ENCODE peak calls at places on chromosomes 11 and 22, in five cellular contexts. G, Y, S, V and R are unnamed samples.
A peak's percentile ranks its signal among the peaks of the same experiment; 100 is the strongest.

GRCh38 chr11:115085461-115086220 is 407.3 kb downstream of the NXPE2 start:
- DNase-seq in V (no peak), G (no peak), S (no peak), Y (no peak), R (no peak)

GRCh38 chr22:20748082-20748481 is 25.8 kb upstream of the SERPIND1 start:
- DNase-seq in S (no peak), V (no peak), Y (no peak), G (no peak), R (no peak)

GRCh38 chr22:48494968-48495750 is 1332.5 kb downstream of the BRD1 start:
- DNase-seq in G (no peak), Y (no peak), S (no peak), V (no peak), R (no peak)

GRCh38 chr11:16860632-16861031 is 122.2 kb downstream of the C11orf58 start:
- DNase-seq in G (no peak), V (no peak), Y (no peak), S (no peak), R (no peak)

GRCh38 chr22:46058591-46059519 is 81.9 kb upstream of the WNT7B start:
- DNase-seq in Y (no peak), G (no peak), V (no peak), S (no peak), R (no peak)

GRCh38 chr11:73171762-73172161 is 29.6 kb upstream of the FCHSD2 start:
- DNase-seq in V (no peak), S (no peak), G (no peak), Y (no peak), R (no peak)

GRCh38 chr11:47433157-47433556 is 6.9 kb upstream of the PSMC3 start:
- DNase-seq in V (no peak), G (no peak), S (no peak), Y (no peak), R (no peak)

GRCh38 chr11:65066805-65067291 is 8.5 kb upstream of the NAALADL1 start:
- DNase-seq in S (no peak), Y (peak; percentile 47), G (no peak), V (peak; percentile 37), R (no peak)

GRCh38 chr11:112042961-112043304 is 17.7 kb downstream of the DLAT start:
- DNase-seq in S (no peak), G (no peak), V (no peak), Y (no peak), R (no peak)

GRCh38 chr22:22348127-22348814 is 103.7 kb downstream of the VPREB1 start:
- DNase-seq in V (peak; percentile 75), Y (peak; percentile 25), G (no peak), S (no peak), R (peak; percentile 18)

GRCh38 chr11:22163394-22163797 is 29.5 kb upstream of the ANO5 start:
- DNase-seq in G (no peak), Y (no peak), S (no peak), V (no peak), R (no peak)

GRCh38 chr11:110481523-110481922 is 51.8 kb downstream of the FDX1 start:
- DNase-seq in V (no peak), S (no peak), G (no peak), Y (no peak), R (no peak)

GRCh38 chr11:100338144-100338840 is 348.8 kb upstream of the ARHGAP42 start:
- DNase-seq in G (no peak), Y (no peak), V (no peak), S (no peak), R (no peak)

GRCh38 chr11:90135016-90135415 is 553 bp downstream of the NAALAD2 start:
- DNase-seq in Y (no peak), S (no peak), G (no peak), V (peak; percentile 12), R (no peak)

GRCh38 chr11:118903204-118904015 is 19.7 kb downstream of the CXCR5 start:
- DNase-seq in G (no peak), V (no peak), Y (no peak), S (no peak), R (no peak)

GRCh38 chr22:27919943-27920755 is 1.1 kb upstream of the PITPNB start:
- DNase-seq in Y (peak; percentile 8), G (no peak), V (peak; percentile 84), S (no peak), R (peak; percentile 79)